ENCODE peak calls at places on chromosomes 7 and 10, in nine cellular contexts. One of them, this sample, is unnamed.
A peak's percentile ranks its signal among the peaks of the same experiment; 100 is the strongest.

GRCh38 chr10:79244841-79245504 is 102.3 kb upstream of the PPIF start:
- DNase-seq in left ventricle myocardium inferior: no peak
- DNase-seq in heart right ventricle: peak; percentile 10
- DNase-seq in suprapubic skin: no peak
- DNase-seq in GM12865: peak; percentile 93
- DNase-seq in astrocyte of the spinal cord: no peak
- DNase-seq in uterus: no peak
- DNase-seq in GM10248: peak; percentile 69
- DNase-seq in tibial artery: no peak
- DNase-seq in this sample: peak; percentile 72

GRCh38 chr10:104925232-104925851 is 284.3 kb downstream of the SORCS3 start:
- DNase-seq in astrocyte of the spinal cord: peak; percentile 26
- DNase-seq in GM12865: peak; percentile 60
- DNase-seq in GM10248: peak; percentile 20
- DNase-seq in uterus: no peak
- DNase-seq in suprapubic skin: no peak
- DNase-seq in left ventricle myocardium inferior: peak; percentile 16
- DNase-seq in tibial artery: no peak
- DNase-seq in heart right ventricle: no peak
- DNase-seq in this sample: no peak

GRCh38 chr10:129963076-129963830 is 821 bp downstream of the EBF3 start:
- DNase-seq in left ventricle myocardium inferior: no peak
- DNase-seq in uterus: peak; percentile 22
- DNase-seq in GM10248: no peak
- DNase-seq in tibial artery: peak; percentile 76
- DNase-seq in GM12865: no peak
- DNase-seq in suprapubic skin: peak; percentile 74
- DNase-seq in astrocyte of the spinal cord: no peak
- DNase-seq in heart right ventricle: peak; percentile 40
- DNase-seq in this sample: no peak

GRCh38 chr10:113067516-113067915 is 117.5 kb downstream of the TCF7L2 start:
- DNase-seq in suprapubic skin: no peak
- DNase-seq in left ventricle myocardium inferior: no peak
- DNase-seq in tibial artery: no peak
- DNase-seq in GM10248: no peak
- DNase-seq in astrocyte of the spinal cord: no peak
- DNase-seq in GM12865: no peak
- DNase-seq in heart right ventricle: no peak
- DNase-seq in uterus: no peak
- DNase-seq in this sample: no peak

GRCh38 chr10:42475168-42476098 is 162.9 kb downstream of the ZNF33B start:
- DNase-seq in astrocyte of the spinal cord: no peak
- DNase-seq in suprapubic skin: no peak
- DNase-seq in uterus: no peak
- DNase-seq in heart right ventricle: peak; percentile 20
- DNase-seq in left ventricle myocardium inferior: no peak
- DNase-seq in GM12865: no peak
- DNase-seq in tibial artery: no peak
- DNase-seq in GM10248: no peak
- DNase-seq in this sample: no peak

GRCh38 chr7:38704751-38705150 is 73.6 kb upstream of the AMPH start:
- DNase-seq in tibial artery: no peak
- DNase-seq in GM10248: no peak
- DNase-seq in astrocyte of the spinal cord: no peak
- DNase-seq in heart right ventricle: no peak
- DNase-seq in suprapubic skin: no peak
- DNase-seq in uterus: no peak
- DNase-seq in GM12865: no peak
- DNase-seq in left ventricle myocardium inferior: no peak
- DNase-seq in this sample: no peak

GRCh38 chr7:65966167-65966566 is 15.8 kb downstream of the GUSB start:
- DNase-seq in uterus: no peak
- DNase-seq in left ventricle myocardium inferior: no peak
- DNase-seq in GM10248: no peak
- DNase-seq in tibial artery: peak; percentile 9
- DNase-seq in astrocyte of the spinal cord: no peak
- DNase-seq in suprapubic skin: no peak
- DNase-seq in heart right ventricle: no peak
- DNase-seq in GM12865: no peak
- DNase-seq in this sample: no peak

GRCh38 chr10:132421377-132422168 is 24.6 kb downstream of the PWWP2B start:
- DNase-seq in GM12865: no peak
- DNase-seq in GM10248: no peak
- DNase-seq in tibial artery: peak; percentile 93
- DNase-seq in left ventricle myocardium inferior: peak; percentile 78
- DNase-seq in suprapubic skin: no peak
- DNase-seq in heart right ventricle: peak; percentile 79
- DNase-seq in astrocyte of the spinal cord: no peak
- DNase-seq in uterus: peak; percentile 76
- DNase-seq in this sample: peak; percentile 81

GRCh38 chr10:12319085-12319484 is 30.3 kb upstream of the CAMK1D start:
- DNase-seq in heart right ventricle: no peak
- DNase-seq in GM12865: no peak
- DNase-seq in astrocyte of the spinal cord: no peak
- DNase-seq in tibial artery: no peak
- DNase-seq in left ventricle myocardium inferior: no peak
- DNase-seq in GM10248: no peak
- DNase-seq in suprapubic skin: no peak
- DNase-seq in uterus: no peak
- DNase-seq in this sample: no peak

GRCh38 chr10:97063271-97063982 is 122.3 kb downstream of the SLIT1 start:
- DNase-seq in suprapubic skin: no peak
- DNase-seq in heart right ventricle: no peak
- DNase-seq in GM10248: no peak
- DNase-seq in astrocyte of the spinal cord: no peak
- DNase-seq in tibial artery: no peak
- DNase-seq in left ventricle myocardium inferior: no peak
- DNase-seq in GM12865: no peak
- DNase-seq in uterus: no peak
- DNase-seq in this sample: no peak

GRCh38 chr10:93757766-93758509 is at the start of gene LGI1:
- DNase-seq in tibial artery: no peak
- DNase-seq in GM12865: no peak
- DNase-seq in GM10248: no peak
- DNase-seq in heart right ventricle: no peak
- DNase-seq in uterus: no peak
- DNase-seq in left ventricle myocardium inferior: no peak
- DNase-seq in suprapubic skin: no peak
- DNase-seq in astrocyte of the spinal cord: peak; percentile 5
- DNase-seq in this sample: no peak

GRCh38 chr7:192035-192649 is at the start of gene FAM20C:
- DNase-seq in uterus: peak; percentile 84
- DNase-seq in left ventricle myocardium inferior: peak; percentile 89
- DNase-seq in tibial artery: peak; percentile 95
- DNase-seq in suprapubic skin: peak; percentile 90
- DNase-seq in GM12865: no peak
- DNase-seq in heart right ventricle: peak; percentile 87
- DNase-seq in GM10248: no peak
- DNase-seq in astrocyte of the spinal cord: peak; percentile 94
- DNase-seq in this sample: peak; percentile 85

GRCh38 chr7:74029094-74029785 is 1.3 kb downstream of the ELN start:
- DNase-seq in left ventricle myocardium inferior: peak; percentile 46
- DNase-seq in astrocyte of the spinal cord: no peak
- DNase-seq in GM10248: no peak
- DNase-seq in GM12865: no peak
- DNase-seq in tibial artery: no peak
- DNase-seq in heart right ventricle: peak; percentile 50
- DNase-seq in uterus: peak; percentile 43
- DNase-seq in suprapubic skin: no peak
- DNase-seq in this sample: no peak

GRCh38 chr10:118255355-118255754 is 86.8 kb downstream of the FAM204A start:
- DNase-seq in GM12865: no peak
- DNase-seq in left ventricle myocardium inferior: no peak
- DNase-seq in astrocyte of the spinal cord: no peak
- DNase-seq in suprapubic skin: no peak
- DNase-seq in heart right ventricle: no peak
- DNase-seq in uterus: no peak
- DNase-seq in tibial artery: no peak
- DNase-seq in GM10248: no peak
- DNase-seq in this sample: no peak

GRCh38 chr10:75957321-75957720 is 525.9 kb downstream of the LRMDA start:
- DNase-seq in astrocyte of the spinal cord: no peak
- DNase-seq in heart right ventricle: no peak
- DNase-seq in GM12865: no peak
- DNase-seq in uterus: no peak
- DNase-seq in tibial artery: no peak
- DNase-seq in GM10248: no peak
- DNase-seq in left ventricle myocardium inferior: no peak
- DNase-seq in suprapubic skin: no peak
- DNase-seq in this sample: no peak

GRCh38 chr10:82882722-82883121 is 1007.7 kb downstream of the NRG3 start:
- DNase-seq in suprapubic skin: no peak
- DNase-seq in left ventricle myocardium inferior: no peak
- DNase-seq in uterus: no peak
- DNase-seq in heart right ventricle: no peak
- DNase-seq in tibial artery: no peak
- DNase-seq in GM10248: no peak
- DNase-seq in astrocyte of the spinal cord: no peak
- DNase-seq in GM12865: no peak
- DNase-seq in this sample: no peak

GRCh38 chr7:129343099-129343700 is 91.0 kb upstream of the STRIP2 start:
- DNase-seq in suprapubic skin: no peak
- DNase-seq in tibial artery: no peak
- DNase-seq in astrocyte of the spinal cord: peak; percentile 61
- DNase-seq in left ventricle myocardium inferior: no peak
- DNase-seq in GM12865: peak; percentile 68
- DNase-seq in uterus: no peak
- DNase-seq in heart right ventricle: no peak
- DNase-seq in GM10248: peak; percentile 44
- DNase-seq in this sample: no peak

GRCh38 chr7:25565949-25566348 is 337.7 kb upstream of the NPVF start:
- DNase-seq in left ventricle myocardium inferior: no peak
- DNase-seq in tibial artery: peak; percentile 75
- DNase-seq in GM12865: peak; percentile 76
- DNase-seq in uterus: peak; percentile 79
- DNase-seq in GM10248: peak; percentile 57
- DNase-seq in heart right ventricle: peak; percentile 33
- DNase-seq in astrocyte of the spinal cord: peak; percentile 76
- DNase-seq in suprapubic skin: no peak
- DNase-seq in this sample: peak; percentile 63

GRCh38 chr7:116169060-116169459 is 41.3 kb upstream of the TES start:
- DNase-seq in suprapubic skin: no peak
- DNase-seq in heart right ventricle: no peak
- DNase-seq in GM12865: no peak
- DNase-seq in astrocyte of the spinal cord: peak; percentile 76
- DNase-seq in tibial artery: no peak
- DNase-seq in GM10248: no peak
- DNase-seq in left ventricle myocardium inferior: no peak
- DNase-seq in uterus: no peak
- DNase-seq in this sample: no peak

GRCh38 chr7:68613897-68614296 is 984.4 kb upstream of the AUTS2 start:
- DNase-seq in astrocyte of the spinal cord: no peak
- DNase-seq in heart right ventricle: no peak
- DNase-seq in tibial artery: no peak
- DNase-seq in uterus: no peak
- DNase-seq in left ventricle myocardium inferior: no peak
- DNase-seq in suprapubic skin: no peak
- DNase-seq in GM12865: no peak
- DNase-seq in GM10248: no peak
- DNase-seq in this sample: no peak

GRCh38 chr7:32479574-32480200 is 10.5 kb downstream of the LSM5 start:
- DNase-seq in uterus: no peak
- DNase-seq in GM10248: peak; percentile 50
- DNase-seq in left ventricle myocardium inferior: no peak
- DNase-seq in heart right ventricle: no peak
- DNase-seq in astrocyte of the spinal cord: peak; percentile 64
- DNase-seq in suprapubic skin: no peak
- DNase-seq in GM12865: peak; percentile 59
- DNase-seq in tibial artery: no peak
- DNase-seq in this sample: no peak

GRCh38 chr10:3467052-3467906 is 294.7 kb upstream of the PITRM1 start:
- DNase-seq in left ventricle myocardium inferior: peak; percentile 82
- DNase-seq in uterus: peak; percentile 64
- DNase-seq in heart right ventricle: peak; percentile 81
- DNase-seq in tibial artery: peak; percentile 89
- DNase-seq in suprapubic skin: peak; percentile 95
- DNase-seq in GM10248: no peak
- DNase-seq in astrocyte of the spinal cord: peak; percentile 97
- DNase-seq in GM12865: no peak
- DNase-seq in this sample: no peak
- TF ChIP-seq CTCF in left ventricle myocardium inferior: peak; percentile 68
- TF ChIP-seq CTCF in uterus: peak; percentile 34
- TF ChIP-seq CTCF in heart right ventricle: peak; percentile 64
- TF ChIP-seq CTCF in tibial artery: peak; percentile 42
- TF ChIP-seq CTCF in suprapubic skin: peak; percentile 48
- TF ChIP-seq CTCF in GM10248: no peak
- TF ChIP-seq CTCF in astrocyte of the spinal cord: peak; percentile 53
- TF ChIP-seq CTCF in GM12865: no peak
- TF ChIP-seq CTCF in this sample: no peak

GRCh38 chr10:123965973-123966895 is 74.6 kb upstream of the CPXM2 start:
- DNase-seq in GM10248: no peak
- DNase-seq in uterus: no peak
- DNase-seq in tibial artery: no peak
- DNase-seq in heart right ventricle: no peak
- DNase-seq in suprapubic skin: no peak
- DNase-seq in left ventricle myocardium inferior: no peak
- DNase-seq in GM12865: no peak
- DNase-seq in astrocyte of the spinal cord: no peak
- DNase-seq in this sample: no peak
- TF ChIP-seq CTCF in GM10248: no peak
- TF ChIP-seq CTCF in uterus: no peak
- TF ChIP-seq CTCF in tibial artery: no peak
- TF ChIP-seq CTCF in heart right ventricle: no peak
- TF ChIP-seq CTCF in suprapubic skin: no peak
- TF ChIP-seq CTCF in left ventricle myocardium inferior: no peak
- TF ChIP-seq CTCF in GM12865: no peak
- TF ChIP-seq CTCF in astrocyte of the spinal cord: no peak
- TF ChIP-seq CTCF in this sample: no peak

GRCh38 chr10:49281461-49281860 is 17.5 kb upstream of the C10orf71 start:
- DNase-seq in heart right ventricle: no peak
- DNase-seq in left ventricle myocardium inferior: no peak
- DNase-seq in GM10248: no peak
- DNase-seq in GM12865: no peak
- DNase-seq in suprapubic skin: peak; percentile 47
- DNase-seq in astrocyte of the spinal cord: no peak
- DNase-seq in tibial artery: no peak
- DNase-seq in uterus: no peak
- DNase-seq in this sample: no peak
- TF ChIP-seq CTCF in heart right ventricle: peak; percentile 15
- TF ChIP-seq CTCF in left ventricle myocardium inferior: peak; percentile 25
- TF ChIP-seq CTCF in GM10248: peak; percentile 17
- TF ChIP-seq CTCF in GM12865: peak; percentile 48
- TF ChIP-seq CTCF in suprapubic skin: no peak
- TF ChIP-seq CTCF in astrocyte of the spinal cord: peak; percentile 32
- TF ChIP-seq CTCF in tibial artery: no peak
- TF ChIP-seq CTCF in uterus: no peak
- TF ChIP-seq CTCF in this sample: no peak

DNA sequence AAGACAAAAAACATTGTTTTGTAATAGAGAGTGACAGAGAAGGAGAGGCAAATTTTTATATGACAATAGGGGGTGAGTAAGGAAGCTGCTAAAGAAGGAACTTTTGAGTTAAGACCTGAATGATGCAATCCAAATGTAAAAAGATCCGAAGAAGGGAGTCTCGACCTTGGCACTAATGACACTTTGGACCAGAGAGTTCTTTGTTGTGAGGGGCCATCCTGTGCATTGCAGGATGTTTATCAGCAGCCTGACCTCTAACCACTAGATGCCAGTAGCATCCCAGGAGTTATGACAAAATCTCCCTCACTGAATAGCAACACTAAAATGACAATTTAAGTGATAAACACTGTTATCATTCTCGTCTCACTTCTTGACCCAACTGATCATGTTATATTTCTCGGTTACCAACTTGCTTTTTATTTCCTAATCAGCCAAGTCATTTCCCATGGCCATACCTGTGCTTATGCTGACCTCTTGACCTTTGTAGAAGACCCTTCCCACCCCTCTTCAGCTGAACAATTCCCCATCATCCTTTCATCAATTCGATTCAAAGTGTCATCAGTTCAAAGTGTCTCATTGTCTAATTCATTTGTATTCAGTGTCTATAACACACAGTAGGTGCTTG is 30.0 kb downstream of the DGKI start:
- DNase-seq in tibial artery: no peak
- DNase-seq in astrocyte of the spinal cord: no peak
- DNase-seq in heart right ventricle: no peak
- DNase-seq in suprapubic skin: no peak
- DNase-seq in left ventricle myocardium inferior: no peak
- DNase-seq in GM10248: no peak
- DNase-seq in GM12865: peak; percentile 57
- DNase-seq in uterus: no peak
- DNase-seq in this sample: no peak
- TF ChIP-seq CTCF in tibial artery: no peak
- TF ChIP-seq CTCF in astrocyte of the spinal cord: peak; percentile 41
- TF ChIP-seq CTCF in heart right ventricle: peak; percentile 43
- TF ChIP-seq CTCF in suprapubic skin: no peak
- TF ChIP-seq CTCF in left ventricle myocardium inferior: peak; percentile 56
- TF ChIP-seq CTCF in GM10248: peak; percentile 23
- TF ChIP-seq CTCF in GM12865: peak; percentile 40
- TF ChIP-seq CTCF in uterus: no peak
- TF ChIP-seq CTCF in this sample: no peak

This sample was measured in CD14-positive monocyte.